ENCODE peak calls at places on chromosomes 6 and 20, in six cellular contexts. One of them, this sample, is unnamed.

GRCh38 chr6:90365565-90366219 is 69.0 kb upstream of the BACH2 start:
- DNase-seq in fibroblast of the aortic adventitia: no peak
- DNase-seq in progenitor cell of endocrine pancreas: no peak
- DNase-seq in H9: no peak
- DNase-seq in astrocyte of the spinal cord: no peak
- DNase-seq in tibial artery: no peak
- DNase-seq in this sample: no peak

GRCh38 chr20:56900252-56900651 is 271.1 kb downstream of the TFAP2C start:
- DNase-seq in fibroblast of the aortic adventitia: no peak
- DNase-seq in progenitor cell of endocrine pancreas: no peak
- DNase-seq in H9: no peak
- DNase-seq in astrocyte of the spinal cord: no peak
- DNase-seq in tibial artery: no peak
- DNase-seq in this sample: no peak

GRCh38 chr20:36481380-36482043 is 59.8 kb upstream of the MYL9 start:
- DNase-seq in fibroblast of the aortic adventitia: no peak
- DNase-seq in progenitor cell of endocrine pancreas: no peak
- DNase-seq in H9: no peak
- DNase-seq in astrocyte of the spinal cord: no peak
- DNase-seq in tibial artery: no peak
- DNase-seq in this sample: no peak

GRCh38 chr20:4546342-4546741 is 175.4 kb upstream of the PRND start:
- DNase-seq in fibroblast of the aortic adventitia: no peak
- DNase-seq in progenitor cell of endocrine pancreas: no peak
- DNase-seq in H9: peak; percentile 64
- DNase-seq in astrocyte of the spinal cord: no peak
- DNase-seq in tibial artery: no peak
- DNase-seq in this sample: no peak

GRCh38 chr6:7424967-7425807 is 35.6 kb downstream of the RIOK1 start:
- DNase-seq in fibroblast of the aortic adventitia: peak; percentile 64
- DNase-seq in progenitor cell of endocrine pancreas: no peak
- DNase-seq in H9: no peak
- DNase-seq in astrocyte of the spinal cord: no peak
- DNase-seq in tibial artery: no peak
- DNase-seq in this sample: peak; percentile 57

GRCh38 chr6:108115598-108116058 is 41.1 kb upstream of the OSTM1 start:
- DNase-seq in fibroblast of the aortic adventitia: peak; percentile 37
- DNase-seq in progenitor cell of endocrine pancreas: peak; percentile 30
- DNase-seq in H9: peak; percentile 69
- DNase-seq in astrocyte of the spinal cord: no peak
- DNase-seq in tibial artery: peak; percentile 26
- DNase-seq in this sample: no peak

GRCh38 chr6:115832186-115832585 is 228.5 kb downstream of the FRK start:
- DNase-seq in fibroblast of the aortic adventitia: no peak
- DNase-seq in progenitor cell of endocrine pancreas: no peak
- DNase-seq in H9: no peak
- DNase-seq in astrocyte of the spinal cord: no peak
- DNase-seq in tibial artery: no peak
- DNase-seq in this sample: no peak

GRCh38 chr6:145736854-145737181 is 1.5 kb upstream of the EPM2A start:
- DNase-seq in fibroblast of the aortic adventitia: peak; percentile 66
- DNase-seq in progenitor cell of endocrine pancreas: no peak
- DNase-seq in H9: no peak
- DNase-seq in astrocyte of the spinal cord: peak; percentile 64
- DNase-seq in tibial artery: no peak
- DNase-seq in this sample: no peak

GRCh38 chr20:47926731-47927130 is 141.4 kb upstream of the SULF2 start:
- DNase-seq in fibroblast of the aortic adventitia: no peak
- DNase-seq in progenitor cell of endocrine pancreas: no peak
- DNase-seq in H9: no peak
- DNase-seq in astrocyte of the spinal cord: no peak
- DNase-seq in tibial artery: no peak
- DNase-seq in this sample: no peak

GRCh38 chr6:158939255-158940170 is 60.5 kb downstream of the RSPH3 start:
- DNase-seq in fibroblast of the aortic adventitia: no peak
- DNase-seq in progenitor cell of endocrine pancreas: no peak
- DNase-seq in H9: peak; percentile 75
- DNase-seq in astrocyte of the spinal cord: no peak
- DNase-seq in tibial artery: no peak
- DNase-seq in this sample: no peak

GRCh38 chr20:856361-856775 is 22.9 kb downstream of the FAM110A start:
- DNase-seq in fibroblast of the aortic adventitia: peak; percentile 70
- DNase-seq in progenitor cell of endocrine pancreas: no peak
- DNase-seq in H9: no peak
- DNase-seq in astrocyte of the spinal cord: peak; percentile 78
- DNase-seq in tibial artery: no peak
- DNase-seq in this sample: peak; percentile 22

GRCh38 chr6:37489697-37490336 is 9.9 kb downstream of the CCDC167 start:
- DNase-seq in fibroblast of the aortic adventitia: no peak
- DNase-seq in progenitor cell of endocrine pancreas: no peak
- DNase-seq in H9: peak; percentile 31
- DNase-seq in astrocyte of the spinal cord: no peak
- DNase-seq in tibial artery: no peak
- DNase-seq in this sample: peak; percentile 5

GRCh38 chr20:44642203-44643153 is 9.0 kb downstream of the ADA start:
- DNase-seq in fibroblast of the aortic adventitia: peak; percentile 79
- DNase-seq in progenitor cell of endocrine pancreas: no peak
- DNase-seq in H9: peak; percentile 79
- DNase-seq in astrocyte of the spinal cord: peak; percentile 89
- DNase-seq in tibial artery: peak; percentile 84
- DNase-seq in this sample: peak; percentile 86

GRCh38 chr6:53347250-53347920 is 1.4 kb downstream of the ELOVL5 start:
- DNase-seq in fibroblast of the aortic adventitia: peak; percentile 53
- DNase-seq in progenitor cell of endocrine pancreas: no peak
- DNase-seq in H9: no peak
- DNase-seq in astrocyte of the spinal cord: peak; percentile 45
- DNase-seq in tibial artery: no peak
- DNase-seq in this sample: peak; percentile 18

GRCh38 chr6:114634016-114634415 is 291.2 kb upstream of the HS3ST5 start:
- DNase-seq in fibroblast of the aortic adventitia: no peak
- DNase-seq in progenitor cell of endocrine pancreas: no peak
- DNase-seq in H9: no peak
- DNase-seq in astrocyte of the spinal cord: no peak
- DNase-seq in tibial artery: no peak
- DNase-seq in this sample: no peak

GRCh38 chr6:131597448-131597847 is 24.4 kb downstream of the ARG1 start:
- DNase-seq in fibroblast of the aortic adventitia: no peak
- DNase-seq in progenitor cell of endocrine pancreas: no peak
- DNase-seq in H9: no peak
- DNase-seq in astrocyte of the spinal cord: no peak
- DNase-seq in tibial artery: no peak
- DNase-seq in this sample: no peak

GRCh38 chr6:144497650-144498049 is 212.5 kb downstream of the UTRN start:
- DNase-seq in fibroblast of the aortic adventitia: peak; percentile 7
- DNase-seq in progenitor cell of endocrine pancreas: no peak
- DNase-seq in H9: no peak
- DNase-seq in astrocyte of the spinal cord: no peak
- DNase-seq in tibial artery: no peak
- DNase-seq in this sample: no peak

GRCh38 chr20:53570446-53571276 is 23.0 kb downstream of the ZNF217 start:
- DNase-seq in fibroblast of the aortic adventitia: peak; percentile 87
- DNase-seq in progenitor cell of endocrine pancreas: no peak
- DNase-seq in H9: no peak
- DNase-seq in astrocyte of the spinal cord: no peak
- DNase-seq in tibial artery: no peak
- DNase-seq in this sample: no peak

GRCh38 chr6:116530436-116530835 is 15.0 kb downstream of the TRAPPC3L start:
- DNase-seq in fibroblast of the aortic adventitia: no peak
- DNase-seq in progenitor cell of endocrine pancreas: no peak
- DNase-seq in H9: no peak
- DNase-seq in astrocyte of the spinal cord: peak; percentile 53
- DNase-seq in tibial artery: no peak
- DNase-seq in this sample: no peak

GRCh38 chr20:19741914-19742313 is 16.1 kb upstream of the RIN2 start:
- DNase-seq in fibroblast of the aortic adventitia: no peak
- DNase-seq in progenitor cell of endocrine pancreas: no peak
- DNase-seq in H9: no peak
- DNase-seq in astrocyte of the spinal cord: no peak
- DNase-seq in tibial artery: no peak
- DNase-seq in this sample: no peak

GRCh38 chr6:127921982-127922381 is 21.1 kb upstream of the THEMIS start:
- DNase-seq in fibroblast of the aortic adventitia: no peak
- DNase-seq in progenitor cell of endocrine pancreas: no peak
- DNase-seq in H9: no peak
- DNase-seq in astrocyte of the spinal cord: no peak
- DNase-seq in tibial artery: no peak
- DNase-seq in this sample: no peak

GRCh38 chr6:127920804-127921203 is 19.9 kb upstream of the THEMIS start:
- DNase-seq in fibroblast of the aortic adventitia: no peak
- DNase-seq in progenitor cell of endocrine pancreas: no peak
- DNase-seq in H9: no peak
- DNase-seq in astrocyte of the spinal cord: no peak
- DNase-seq in tibial artery: no peak
- DNase-seq in this sample: no peak

GRCh38 chr6:127917766-127918165 is 16.9 kb upstream of the THEMIS start:
- DNase-seq in fibroblast of the aortic adventitia: no peak
- DNase-seq in progenitor cell of endocrine pancreas: no peak
- DNase-seq in H9: no peak
- DNase-seq in astrocyte of the spinal cord: no peak
- DNase-seq in tibial artery: no peak
- DNase-seq in this sample: no peak

GRCh38 chr6:127923135-127923534 is 22.3 kb upstream of the THEMIS start:
- DNase-seq in fibroblast of the aortic adventitia: no peak
- DNase-seq in progenitor cell of endocrine pancreas: no peak
- DNase-seq in H9: no peak
- DNase-seq in astrocyte of the spinal cord: no peak
- DNase-seq in tibial artery: no peak
- DNase-seq in this sample: no peak

GRCh38 chr6:127918506-127919427 is 17.9 kb upstream of the THEMIS start:
- DNase-seq in fibroblast of the aortic adventitia: no peak
- DNase-seq in progenitor cell of endocrine pancreas: no peak
- DNase-seq in H9: no peak
- DNase-seq in astrocyte of the spinal cord: no peak
- DNase-seq in tibial artery: no peak
- DNase-seq in this sample: no peak
- TF ChIP-seq CTCF in fibroblast of the aortic adventitia: no peak
- TF ChIP-seq CTCF in progenitor cell of endocrine pancreas: no peak
- TF ChIP-seq CTCF in H9: no peak
- TF ChIP-seq CTCF in astrocyte of the spinal cord: no peak
- TF ChIP-seq CTCF in tibial artery: no peak
- TF ChIP-seq CTCF in this sample: no peak

GRCh38 chr6:32432050-32432450 is 7.6 kb upstream of the HLA-DRA start:
- DNase-seq in fibroblast of the aortic adventitia: peak; percentile 62
- DNase-seq in progenitor cell of endocrine pancreas: no peak
- DNase-seq in H9: no peak
- DNase-seq in astrocyte of the spinal cord: peak; percentile 41
- DNase-seq in tibial artery: no peak
- DNase-seq in this sample: no peak
- TF ChIP-seq CTCF in fibroblast of the aortic adventitia: peak; percentile 30
- TF ChIP-seq CTCF in progenitor cell of endocrine pancreas: peak; percentile 73
- TF ChIP-seq CTCF in H9: peak; percentile 74
- TF ChIP-seq CTCF in astrocyte of the spinal cord: peak; percentile 26
- TF ChIP-seq CTCF in tibial artery: peak; percentile 28
- TF ChIP-seq CTCF in this sample: peak; percentile 16

GRCh38 chr20:40811660-40812414 is 122.8 kb upstream of the MAFB start:
- DNase-seq in fibroblast of the aortic adventitia: no peak
- DNase-seq in progenitor cell of endocrine pancreas: no peak
- DNase-seq in H9: peak; percentile 16
- DNase-seq in astrocyte of the spinal cord: no peak
- DNase-seq in tibial artery: no peak
- DNase-seq in this sample: no peak
- TF ChIP-seq CTCF in fibroblast of the aortic adventitia: no peak
- TF ChIP-seq CTCF in progenitor cell of endocrine pancreas: peak; percentile 31
- TF ChIP-seq CTCF in H9: peak; percentile 51
- TF ChIP-seq CTCF in astrocyte of the spinal cord: peak; percentile 26
- TF ChIP-seq CTCF in tibial artery: no peak
- TF ChIP-seq CTCF in this sample: peak; percentile 32

GRCh38 chr6:100228437-100229424 is 234.7 kb upstream of the MCHR2 start:
- DNase-seq in fibroblast of the aortic adventitia: peak; percentile 50
- DNase-seq in progenitor cell of endocrine pancreas: peak; percentile 48
- DNase-seq in H9: peak; percentile 93
- DNase-seq in astrocyte of the spinal cord: peak; percentile 59
- DNase-seq in tibial artery: peak; percentile 62
- DNase-seq in this sample: peak; percentile 77
- TF ChIP-seq CTCF in fibroblast of the aortic adventitia: peak; percentile 41
- TF ChIP-seq CTCF in progenitor cell of endocrine pancreas: peak; percentile 41
- TF ChIP-seq CTCF in H9: peak; percentile 37
- TF ChIP-seq CTCF in astrocyte of the spinal cord: peak; percentile 31
- TF ChIP-seq CTCF in tibial artery: no peak
- TF ChIP-seq CTCF in this sample: peak; percentile 45

GRCh38 chr6:42404494-42404893 is 47.2 kb downstream of the TRERF1 start:
- DNase-seq in fibroblast of the aortic adventitia: peak; percentile 82
- DNase-seq in progenitor cell of endocrine pancreas: no peak
- DNase-seq in H9: peak; percentile 70
- DNase-seq in astrocyte of the spinal cord: peak; percentile 67
- DNase-seq in tibial artery: no peak
- DNase-seq in this sample: peak; percentile 47

GRCh38 chr6:42403831-42404230 is 47.9 kb downstream of the TRERF1 start:
- DNase-seq in fibroblast of the aortic adventitia: no peak
- DNase-seq in progenitor cell of endocrine pancreas: no peak
- DNase-seq in H9: no peak
- DNase-seq in astrocyte of the spinal cord: no peak
- DNase-seq in tibial artery: no peak
- DNase-seq in this sample: no peak

GRCh38 chr6:42405025-42405424 is 46.7 kb downstream of the TRERF1 start:
- DNase-seq in fibroblast of the aortic adventitia: peak; percentile 74
- DNase-seq in progenitor cell of endocrine pancreas: no peak
- DNase-seq in H9: no peak
- DNase-seq in astrocyte of the spinal cord: peak; percentile 63
- DNase-seq in tibial artery: no peak
- DNase-seq in this sample: peak; percentile 35

GRCh38 chr6:42402184-42402583 is 49.5 kb downstream of the TRERF1 start:
- DNase-seq in fibroblast of the aortic adventitia: peak; percentile 27
- DNase-seq in progenitor cell of endocrine pancreas: no peak
- DNase-seq in H9: no peak
- DNase-seq in astrocyte of the spinal cord: peak; percentile 48
- DNase-seq in tibial artery: no peak
- DNase-seq in this sample: no peak

DNA sequence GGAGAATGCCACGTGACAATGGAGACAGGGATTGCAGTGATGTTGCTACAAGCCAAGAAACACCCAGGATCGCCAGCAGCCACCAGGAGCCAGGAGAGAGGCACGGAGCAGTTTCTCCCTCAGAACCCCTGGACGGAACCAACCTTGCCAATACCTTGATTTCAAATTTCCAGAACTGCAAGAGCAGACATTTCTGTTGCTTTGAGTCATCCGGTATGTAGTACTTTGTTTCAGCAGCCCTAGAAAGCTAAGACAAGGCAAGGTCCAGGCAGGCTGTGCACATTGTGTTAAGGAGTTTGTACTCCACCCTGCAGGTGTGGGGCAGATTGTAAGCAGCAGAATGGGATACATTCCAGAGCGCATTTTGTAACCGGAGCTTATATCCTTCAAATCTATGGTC is 48.3 kb downstream of the TRERF1 start:
- DNase-seq in fibroblast of the aortic adventitia: peak; percentile 45
- DNase-seq in progenitor cell of endocrine pancreas: no peak
- DNase-seq in H9: no peak
- DNase-seq in astrocyte of the spinal cord: peak; percentile 14
- DNase-seq in tibial artery: no peak
- DNase-seq in this sample: no peak
- TF ChIP-seq CTCF in fibroblast of the aortic adventitia: no peak
- TF ChIP-seq CTCF in progenitor cell of endocrine pancreas: no peak
- TF ChIP-seq CTCF in H9: peak; percentile 22
- TF ChIP-seq CTCF in astrocyte of the spinal cord: no peak
- TF ChIP-seq CTCF in tibial artery: no peak
- TF ChIP-seq CTCF in this sample: peak; percentile 20

DNA sequence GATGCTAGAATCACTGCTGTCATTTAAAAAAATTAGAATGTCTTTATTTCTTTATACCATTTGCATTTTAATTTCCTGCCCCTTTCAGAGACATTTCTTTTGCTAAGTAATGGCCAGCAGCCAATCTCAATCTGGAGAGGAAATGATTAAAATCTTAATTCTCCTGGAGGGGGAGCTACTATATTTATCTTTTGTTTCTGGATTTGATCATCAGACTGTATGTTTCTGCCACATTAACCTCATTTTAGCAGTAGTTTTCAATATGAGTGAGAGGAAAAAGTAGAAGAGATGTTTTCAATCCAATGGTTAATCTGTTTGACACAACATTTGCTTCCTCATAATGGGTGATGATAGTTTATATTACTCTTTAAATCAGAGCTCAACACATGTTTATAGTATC is 138.0 kb downstream of the FUT9 start:
- DNase-seq in fibroblast of the aortic adventitia: no peak
- DNase-seq in progenitor cell of endocrine pancreas: no peak
- DNase-seq in H9: no peak
- DNase-seq in astrocyte of the spinal cord: no peak
- DNase-seq in tibial artery: no peak
- DNase-seq in this sample: no peak
- TF ChIP-seq CTCF in fibroblast of the aortic adventitia: no peak
- TF ChIP-seq CTCF in progenitor cell of endocrine pancreas: no peak
- TF ChIP-seq CTCF in H9: no peak
- TF ChIP-seq CTCF in astrocyte of the spinal cord: no peak
- TF ChIP-seq CTCF in tibial artery: no peak
- TF ChIP-seq CTCF in this sample: no peak